ENCODE peak calls at places on chromosomes 5 and 9, in nine cellular contexts. L is erythroblast, Z is heart left ventricle, H is K562, I is stomach, J is lower leg skin, W is IMR-90, P is NB4, Y is esophagus squamous epithelium. A is an unnamed sample.

GRCh38 chr5:78699565-78700143 is 51.1 kb upstream of the LHFPL2 start:
- DNase-seq in Z (no peak), W (peak; percentile 97), J (peak; percentile 81), Y (no peak), P (peak; percentile 40), I (peak; percentile 57), H (no peak), L (no peak), A (no peak)

GRCh38 chr5:141402553-141403328 is at the start of gene PCDHGA9:
- DNase-seq in W (peak; percentile 40), P (no peak), H (peak; percentile 39), L (no peak), I (no peak), Z (no peak), J (no peak), Y (no peak), A (no peak)

GRCh38 chr5:140273401-140273877 is 29.5 kb downstream of the PFDN1 start:
- DNase-seq in W (peak; percentile 34), H (no peak), Y (no peak), L (no peak), P (peak; percentile 95), I (no peak), J (no peak), Z (no peak), A (no peak)

GRCh38 chr5:102801375-102801774 is 46.3 kb downstream of the PAM start:
- DNase-seq in J (no peak), I (no peak), Z (no peak), H (no peak), P (no peak), Y (no peak), L (no peak), W (no peak), A (no peak)

GRCh38 chr5:71986101-71986500 is 121.2 kb upstream of the MAP1B start:
- DNase-seq in L (no peak), J (no peak), H (no peak), P (no peak), Z (no peak), W (no peak), I (no peak), Y (no peak), A (no peak)

GRCh38 chr9:116145036-116145435 is 8.6 kb upstream of the PAPPA start:
- DNase-seq in J (no peak), H (no peak), I (no peak), Z (no peak), P (no peak), Y (no peak), W (no peak), L (no peak), A (no peak)

GRCh38 chr5:181187500-181188213 is 17.3 kb downstream of the TRIM7 start:
- DNase-seq in L (no peak), I (peak; percentile 73), Y (no peak), J (peak; percentile 83), P (peak; percentile 82), W (peak; percentile 80), Z (peak; percentile 69), H (peak; percentile 63), A (no peak)

GRCh38 chr5:4511996-4512656 is 628.0 kb upstream of the ADAMTS16 start:
- DNase-seq in P (peak; percentile 47), I (no peak), H (no peak), J (peak; percentile 46), Z (peak; percentile 43), Y (no peak), L (no peak), W (no peak), A (no peak)

GRCh38 chr5:14366763-14367162 is 214.8 kb upstream of the OTULINL start:
- DNase-seq in I (no peak), P (no peak), Z (peak; percentile 46), J (no peak), L (no peak), W (no peak), Y (no peak), H (no peak), A (no peak)

GRCh38 chr9:134770972-134771971 is 109.3 kb upstream of the FCN2 start:
- DNase-seq in Z (no peak), W (no peak), L (no peak), H (peak; percentile 18), J (no peak), P (peak; percentile 70), I (no peak), Y (no peak), A (peak; percentile 63)

GRCh38 chr5:149285153-149285552 is 13.5 kb downstream of the AFAP1L1 start:
- DNase-seq in L (no peak), J (no peak), W (no peak), Z (no peak), P (no peak), I (no peak), Y (no peak), H (no peak), A (no peak)

GRCh38 chr5:113294341-113295110 is 140.3 kb downstream of the TSSK1B start:
- DNase-seq in J (peak; percentile 90), Y (peak; percentile 13), I (peak; percentile 77), H (peak; percentile 35), P (peak; percentile 40), W (peak; percentile 93), Z (peak; percentile 94), L (peak; percentile 18), A (peak; percentile 57)

GRCh38 chr5:135999396-136000139 is 29.2 kb upstream of the TGFBI start:
- DNase-seq in J (no peak), L (no peak), W (peak; percentile 97), I (no peak), Z (no peak), P (peak; percentile 92), Y (no peak), H (no peak), A (no peak)

GRCh38 chr5:37834542-37835399 is 5.1 kb downstream of the GDNF start:
- DNase-seq in J (no peak), Z (no peak), I (no peak), Y (no peak), L (no peak), P (no peak), W (no peak), H (no peak), A (peak; percentile 9)

GRCh38 chr5:169152453-169152852 is 148.5 kb downstream of the SLIT3 start:
- DNase-seq in Z (no peak), H (no peak), J (no peak), L (no peak), P (no peak), I (no peak), W (no peak), Y (no peak), A (no peak)

GRCh38 chr9:109496126-109496707 is 1.9 kb downstream of the PTPN3 start:
- DNase-seq in Z (no peak), I (no peak), W (no peak), P (no peak), J (no peak), Y (no peak), L (no peak), H (no peak), A (no peak)

GRCh38 chr9:109499061-109499630 is 1.0 kb upstream of the PTPN3 start:
- DNase-seq in Z (no peak), Y (no peak), P (no peak), J (no peak), I (no peak), H (no peak), L (no peak), W (no peak), A (no peak)

GRCh38 chr9:109499631-109500120 is 1.6 kb upstream of the PTPN3 start:
- DNase-seq in L (no peak), W (no peak), I (peak; percentile 73), Y (no peak), J (no peak), Z (peak; percentile 73), P (no peak), H (no peak), A (no peak)

GRCh38 chr9:109498195-109499060 is at the start of gene PTPN3:
- DNase-seq in Y (no peak), Z (no peak), I (peak; percentile 40), L (no peak), W (no peak), J (no peak), H (no peak), P (no peak), A (no peak)

GRCh38 chr9:109497193-109498165 is 628 bp downstream of the PTPN3 start:
- DNase-seq in W (no peak), Y (no peak), J (no peak), H (no peak), L (no peak), P (no peak), Z (no peak), I (no peak), A (no peak)
- TF ChIP-seq POLR2A in W (no peak), Y (no peak), J (no peak), H (no peak), L (no peak), P (no peak), Z (no peak), I (no peak), A (no peak)

GRCh38 chr5:176364765-176365662 is at the start of gene ARL10:
- DNase-seq in H (no peak), P (no peak), L (no peak), J (no peak), W (peak; percentile 20), I (no peak), Z (peak; percentile 53), Y (no peak), A (peak; percentile 63)
- TF ChIP-seq POLR2A in H (no peak), P (no peak), L (no peak), J (no peak), W (no peak), I (no peak), Z (no peak), Y (no peak), A (peak; percentile 37)

DNA sequence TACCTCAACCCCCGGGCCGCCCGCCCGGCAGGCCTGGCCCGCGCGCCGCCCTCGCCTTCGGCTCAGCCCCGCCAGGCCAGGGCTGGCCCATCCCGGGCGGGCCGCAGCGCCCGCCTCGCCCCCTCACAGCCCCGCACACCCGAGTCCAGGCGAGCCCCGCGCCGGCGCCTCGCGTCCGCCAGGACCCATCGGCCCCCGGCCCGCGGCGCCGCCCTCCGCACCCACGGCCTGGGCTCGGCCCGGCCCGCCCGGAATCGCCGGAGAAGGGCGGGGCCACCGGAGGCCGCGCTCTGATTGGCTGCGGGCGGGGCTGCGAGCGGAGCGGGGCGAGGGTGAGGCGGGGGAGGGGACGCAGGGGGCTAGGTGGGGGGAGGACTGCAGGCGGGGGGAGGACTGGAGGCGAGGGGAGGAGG is 304 bp upstream of the UBTD2 start:
- DNase-seq in W (peak; percentile 74), Z (peak; percentile 92), H (peak; percentile 96), I (peak; percentile 83), L (peak; percentile 44), Y (no peak), J (peak; percentile 54), P (peak; percentile 85), A (peak; percentile 92)
- TF ChIP-seq POLR2A in W (peak; percentile 62), Z (no peak), H (no peak), I (no peak), L (no peak), Y (no peak), J (no peak), P (peak; percentile 62), A (peak; percentile 30)

DNA sequence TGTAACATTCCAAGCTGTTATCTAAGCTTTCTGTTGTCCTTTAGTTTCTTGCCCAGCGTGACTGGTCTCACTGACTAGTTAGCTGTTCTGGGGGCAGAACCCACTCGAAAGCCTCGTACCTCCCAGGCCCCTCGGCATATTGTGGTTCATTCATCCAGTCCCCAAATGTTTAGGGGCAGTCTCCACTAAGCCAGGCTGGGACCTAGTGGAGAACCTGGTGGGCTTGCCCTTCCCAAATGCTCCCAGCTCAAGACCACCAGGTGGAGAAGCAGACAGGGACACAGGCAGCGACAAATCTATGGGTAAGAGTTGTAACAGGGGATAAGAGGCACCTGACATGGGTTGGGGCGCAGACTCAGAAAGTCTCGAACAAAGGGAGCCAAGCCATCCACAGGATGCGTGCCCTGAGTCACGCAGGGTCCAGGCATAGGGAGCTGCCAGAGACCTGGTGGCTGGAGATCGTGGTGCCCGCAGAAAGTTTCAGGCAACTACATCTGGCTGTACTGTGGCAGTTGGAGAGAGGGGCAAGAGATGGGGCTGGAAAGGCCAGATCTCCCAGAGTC is 851 bp upstream of the EEIG1 start:
- DNase-seq in I (no peak), L (no peak), Y (no peak), J (no peak), H (no peak), P (no peak), Z (peak; percentile 37), W (no peak), A (no peak)
- TF ChIP-seq POLR2A in I (no peak), L (no peak), Y (no peak), J (no peak), H (no peak), P (no peak), Z (no peak), W (no peak), A (no peak)

A was measured in GM12891.